ENCODE peak calls at places on chromosomes 6 and 20, in seven cellular contexts. B, K, J, I, U, E and W are unnamed samples.

GRCh38 chr6:7424967-7425807 is 35.6 kb downstream of the RIOK1 start:
- DNase-seq in B (peak), K (peak), J (peak), I (no peak), U (no peak), E (peak), W (peak)

GRCh38 chr20:8788831-8789230 is 280.1 kb upstream of the PLCB4 start:
- DNase-seq in B (no peak), K (no peak), J (no peak), I (no peak), U (no peak), E (peak), W (no peak)

GRCh38 chr20:14644698-14645097 is 307.3 kb upstream of the FLRT3 start:
- DNase-seq in B (no peak), K (no peak), J (no peak), I (no peak), U (no peak), E (no peak), W (no peak)

GRCh38 chr6:23140879-23141278 is 571.5 kb downstream of the HDGFL1 start:
- DNase-seq in B (no peak), K (no peak), J (no peak), I (no peak), U (no peak), E (no peak), W (no peak)

GRCh38 chr6:22906091-22906549 is 336.8 kb downstream of the HDGFL1 start:
- DNase-seq in B (peak), K (no peak), J (peak), I (peak), U (no peak), E (peak), W (peak)

GRCh38 chr20:2403291-2404052 is 22.8 kb downstream of the TGM6 start:
- DNase-seq in B (no peak), K (no peak), J (no peak), I (no peak), U (no peak), E (no peak), W (no peak)

GRCh38 chr6:84791927-84792326 is 27.5 kb upstream of the TBX18 start:
- DNase-seq in B (no peak), K (no peak), J (no peak), I (no peak), U (no peak), E (no peak), W (no peak)

GRCh38 chr6:157748839-157749571 is 74.0 kb upstream of the SNX9 start:
- DNase-seq in B (no peak), K (no peak), J (no peak), I (no peak), U (no peak), E (no peak), W (no peak)

GRCh38 chr20:7828437-7828836 is 111.8 kb downstream of the HAO1 start:
- DNase-seq in B (peak), K (no peak), J (peak), I (no peak), U (no peak), E (no peak), W (no peak)

GRCh38 chr20:30594112-30594511 is 663.4 kb upstream of the DEFB115 start:
- DNase-seq in B (no peak), K (no peak), J (no peak), I (no peak), U (no peak), E (no peak), W (no peak)

GRCh38 chr6:142918339-142919042 is 26.5 kb downstream of the HIVEP2 start:
- DNase-seq in B (no peak), K (no peak), J (no peak), I (no peak), U (no peak), E (no peak), W (no peak)